ENCODE peak calls at places on chromosomes 1 and 21, in nine cellular contexts. F is RWPE1, G is OCI-LY7, M is astrocyte, H is brain microvascular endothelial cell, K is Panc1, L is IMR-90, O is AG04450, S is mesendoderm. Q is an unnamed sample.
A peak's percentile ranks its signal among the peaks of the same experiment; 100 is the strongest.

GRCh38 chr1:31784356-31785019 is 20.3 kb upstream of the ADGRB2 start:
- DNase-seq in F (no peak), G (no peak), M (no peak), H (no peak), K (no peak), L (no peak), O (no peak), S (no peak), Q (no peak)

GRCh38 chr1:183339556-183340167 is 78.5 kb downstream of the NMNAT2 start:
- DNase-seq in F (no peak), G (no peak), M (peak; percentile 31), H (no peak), K (no peak), L (no peak), O (no peak), S (peak; percentile 53), Q (no peak)

GRCh38 chr1:45557422-45557944 is 6.9 kb downstream of the AKR1A1 start:
- DNase-seq in F (peak; percentile 71), G (no peak), M (no peak), H (no peak), K (no peak), L (no peak), O (no peak), S (no peak), Q (no peak)

GRCh38 chr1:91883470-91883869 is 2.5 kb downstream of the TGFBR3 start:
- DNase-seq in F (peak; percentile 50), G (peak; percentile 12), M (no peak), H (peak; percentile 22), K (no peak), L (peak; percentile 62), O (no peak), S (no peak), Q (peak; percentile 68)

GRCh38 chr1:214935258-214935657 is 147.3 kb upstream of the KCNK2 start:
- DNase-seq in F (no peak), G (no peak), M (no peak), H (no peak), K (no peak), L (no peak), O (no peak), S (no peak), Q (no peak)

GRCh38 chr1:118826669-118827068 is 161.5 kb downstream of the TBX15 start:
- DNase-seq in F (peak; percentile 7), G (no peak), M (no peak), H (no peak), K (no peak), L (no peak), O (no peak), S (peak; percentile 40), Q (peak; percentile 68)

GRCh38 chr21:42352433-42353095 is 1.8 kb upstream of the TFF2 start:
- DNase-seq in F (no peak), G (no peak), M (no peak), H (no peak), K (no peak), L (no peak), O (no peak), S (no peak), Q (peak; percentile 51)

GRCh38 chr1:214720561-214720960 is 117.6 kb downstream of the CENPF start:
- DNase-seq in F (no peak), G (no peak), M (peak; percentile 8), H (no peak), K (no peak), L (peak; percentile 82), O (peak; percentile 32), S (no peak), Q (no peak)

GRCh38 chr1:20614130-20614579 is 19.1 kb upstream of the PINK1 start:
- DNase-seq in F (no peak), G (no peak), M (no peak), H (no peak), K (no peak), L (no peak), O (no peak), S (no peak), Q (no peak)

GRCh38 chr1:20609541-20609940 is 20.6 kb downstream of the CDA start:
- DNase-seq in F (no peak), G (no peak), M (no peak), H (no peak), K (no peak), L (no peak), O (no peak), S (no peak), Q (no peak)

GRCh38 chr1:20610950-20611349 is 22.1 kb downstream of the CDA start:
- DNase-seq in F (no peak), G (no peak), M (no peak), H (no peak), K (no peak), L (no peak), O (no peak), S (no peak), Q (no peak)

GRCh38 chr1:20615946-20616345 is 17.3 kb upstream of the PINK1 start:
- DNase-seq in F (no peak), G (no peak), M (no peak), H (no peak), K (no peak), L (no peak), O (no peak), S (no peak), Q (no peak)

DNA sequence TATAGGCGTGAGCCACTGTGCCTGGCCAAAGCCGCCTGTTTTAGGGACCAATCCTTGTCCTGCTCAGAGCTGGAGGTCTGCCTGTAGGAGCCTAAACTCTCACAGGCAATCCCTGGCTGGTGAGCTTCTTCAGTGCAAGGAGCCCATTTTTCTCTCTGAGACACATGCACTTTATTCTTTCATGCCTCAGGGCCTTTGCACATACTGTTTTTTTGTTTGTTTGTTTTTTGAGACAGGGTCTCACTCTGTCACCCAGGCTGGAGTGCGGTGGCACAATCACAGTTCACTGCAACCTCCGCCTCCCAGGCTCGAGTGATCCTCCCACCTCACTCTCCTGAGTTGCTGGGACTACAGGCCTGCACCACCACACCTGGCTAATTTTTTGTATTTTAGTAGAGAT is 21.6 kb upstream of the PINK1 start:
- DNase-seq in F (no peak), G (no peak), M (no peak), H (no peak), K (no peak), L (no peak), O (no peak), S (no peak), Q (no peak)
- H3K27ac ChIP-seq in F (peak overlapping the region; percentile 85), G (no peak overlapping the region), M (no peak overlapping the region), H (no peak overlapping the region), K (peak overlapping the region; percentile 13), L (no peak overlapping the region), O (no peak overlapping the region), S (no peak overlapping the region), Q (peak overlapping the region; percentile 99)

GRCh38 chr1:201643835-201644104 is 104.8 kb downstream of the NAV1 start:
- DNase-seq in F (no peak), G (no peak), M (no peak), H (no peak), K (no peak), L (no peak), O (no peak), S (peak; percentile 70), Q (no peak)

GRCh38 chr1:201639391-201639790 is 100.5 kb downstream of the NAV1 start:
- DNase-seq in F (no peak), G (no peak), M (no peak), H (no peak), K (no peak), L (no peak), O (no peak), S (no peak), Q (no peak)

GRCh38 chr1:201639826-201640225 is 100.9 kb downstream of the NAV1 start:
- DNase-seq in F (no peak), G (no peak), M (no peak), H (no peak), K (no peak), L (no peak), O (no peak), S (no peak), Q (no peak)

GRCh38 chr1:201640624-201641023 is 101.7 kb downstream of the NAV1 start:
- DNase-seq in F (no peak), G (no peak), M (peak; percentile 75), H (no peak), K (no peak), L (peak; percentile 95), O (peak; percentile 87), S (no peak), Q (no peak)

DNA sequence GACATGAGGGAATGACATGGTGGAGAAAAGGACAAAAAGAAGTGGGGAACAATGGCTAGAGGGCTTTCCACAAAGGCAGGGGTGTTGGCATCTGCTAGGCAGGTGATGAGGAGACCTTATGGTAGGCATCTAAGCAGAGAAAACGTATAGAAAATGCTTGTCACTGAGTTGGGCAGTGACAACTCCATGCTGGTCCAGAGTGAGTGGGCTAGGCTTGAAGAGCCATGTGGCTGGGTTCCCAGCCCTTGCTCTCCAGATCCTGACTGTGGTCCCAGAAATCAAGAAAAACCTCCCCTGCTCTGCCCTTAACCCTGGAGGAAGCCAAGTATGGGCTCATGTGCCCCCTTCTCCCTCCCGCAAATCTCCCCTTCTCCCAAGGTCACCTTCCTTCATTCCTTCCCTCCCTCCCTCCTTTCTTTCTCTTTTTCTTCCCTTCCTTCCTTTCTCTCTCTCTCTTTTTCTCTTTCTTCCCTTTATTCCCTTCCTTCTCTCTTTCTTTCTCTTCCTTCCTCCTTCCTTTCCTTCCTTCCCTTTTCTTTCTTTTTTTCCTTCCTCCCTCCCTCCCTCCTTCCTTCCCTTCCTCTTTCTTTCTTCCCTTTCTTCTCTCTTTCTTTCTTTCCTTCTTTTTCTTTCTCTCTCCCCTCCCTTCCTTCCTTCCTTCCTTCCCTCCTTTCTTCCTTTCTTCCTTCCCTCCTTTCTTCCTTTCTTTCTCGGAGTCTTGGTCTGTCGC is 102.8 kb downstream of the NAV1 start:
- DNase-seq in F (no peak), G (no peak), M (no peak), H (no peak), K (no peak), L (no peak), O (no peak), S (no peak), Q (no peak)
- H3K27ac ChIP-seq in F (no peak overlapping the region), G (no peak overlapping the region), M (no peak overlapping the region), H (no peak overlapping the region), K (no peak overlapping the region), L (peak overlapping the region; percentile 66), O (no peak overlapping the region), S (no peak overlapping the region), Q (no peak overlapping the region)

GRCh38 chr21:45750924-45751323 is 107.4 kb downstream of the PCBP3 start:
- DNase-seq in F (no peak), G (no peak), M (no peak), H (no peak), K (no peak), L (no peak), O (no peak), S (no peak), Q (no peak)
- H3K27ac ChIP-seq in F (no peak overlapping the region), G (no peak overlapping the region), M (no peak overlapping the region), H (no peak overlapping the region), K (no peak overlapping the region), L (no peak overlapping the region), O (no peak overlapping the region), S (no peak overlapping the region), Q (no peak overlapping the region)

GRCh38 chr1:178530037-178530402 is 17.1 kb downstream of the TEX35 start:
- DNase-seq in F (peak; percentile 97), G (no peak), M (peak; percentile 69), H (peak; percentile 54), K (no peak), L (peak; percentile 86), O (no peak), S (peak; percentile 78), Q (peak; percentile 91)

GRCh38 chr1:178530520-178530919 is 17.6 kb downstream of the TEX35 start:
- DNase-seq in F (peak; percentile 15), G (no peak), M (no peak), H (no peak), K (no peak), L (peak; percentile 22), O (no peak), S (no peak), Q (peak; percentile 28)

GRCh38 chr1:178529364-178530036 is 16.6 kb downstream of the TEX35 start:
- DNase-seq in F (peak; percentile 78), G (no peak), M (no peak), H (no peak), K (no peak), L (no peak), O (no peak), S (peak; percentile 28), Q (no peak)

GRCh38 chr1:178528219-178528962 is 15.5 kb downstream of the TEX35 start:
- DNase-seq in F (no peak), G (no peak), M (no peak), H (no peak), K (no peak), L (no peak), O (no peak), S (no peak), Q (no peak)

DNA sequence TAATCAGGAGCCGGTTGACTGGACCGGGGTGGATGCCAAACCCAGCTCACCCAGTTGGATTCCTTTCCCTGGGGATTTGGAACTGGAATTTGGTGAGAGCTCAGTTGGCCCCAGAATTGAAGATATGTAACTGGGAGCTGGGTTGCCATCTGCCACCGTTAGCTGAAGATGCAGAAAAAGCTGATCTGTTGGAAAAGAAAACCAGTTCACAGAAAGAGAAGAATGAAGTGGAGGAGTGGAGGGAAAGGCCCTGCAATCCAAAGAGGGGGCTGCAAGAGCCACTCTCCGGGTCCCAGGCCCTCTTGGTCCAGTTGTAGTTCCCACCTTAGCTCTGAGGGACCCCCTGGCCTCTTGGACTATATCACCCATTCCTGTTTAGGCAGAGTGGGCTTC is 16.1 kb downstream of the TEX35 start:
- DNase-seq in F (no peak), G (no peak), M (no peak), H (no peak), K (no peak), L (no peak), O (no peak), S (no peak), Q (no peak)
- H3K27ac ChIP-seq in F (no peak overlapping the region), G (no peak overlapping the region), M (no peak overlapping the region), H (no peak overlapping the region), K (no peak overlapping the region), L (no peak overlapping the region), O (no peak overlapping the region), S (no peak overlapping the region), Q (peak overlapping the region; percentile 40)

Q was measured in PC-3.